ENCODE peak calls at places on chromosomes 11 and 22, in eight cellular contexts. W, O, G, C, P, D, U and H are unnamed samples.

GRCh38 chr11:111605681-111606080 is 3.4 kb downstream of the SIK2 start:
- DNase-seq in W (no peak), C (no peak), O (no peak), U (no peak), G (no peak), D (no peak), P (no peak), H (no peak)

GRCh38 chr11:57213282-57214086 is 23.6 kb downstream of the APLNR start:
- DNase-seq in D (no peak), U (no peak), C (no peak), P (peak; percentile 76), G (no peak), W (no peak), O (no peak), H (no peak)

GRCh38 chr11:69524291-69524882 is 42.9 kb downstream of the LINC01488 start:
- DNase-seq in W (peak; percentile 40), D (no peak), O (no peak), C (no peak), U (no peak), P (no peak), G (no peak), H (no peak)

GRCh38 chr11:15897211-15897960 is 459.0 kb downstream of the SOX6 start:
- DNase-seq in G (no peak), U (no peak), O (no peak), P (no peak), D (peak; percentile 7), W (peak; percentile 13), C (no peak), H (no peak)

GRCh38 chr11:1546077-1546535 is 26.0 kb downstream of the DUSP8 start:
- DNase-seq in P (peak; percentile 22), U (no peak), D (no peak), C (no peak), W (no peak), O (no peak), G (no peak), H (no peak)

GRCh38 chr11:78199015-78199652 is 10.4 kb downstream of the USP35 start:
- DNase-seq in O (no peak), U (no peak), P (no peak), G (no peak), C (no peak), D (no peak), W (no peak), H (no peak)

GRCh38 chr11:60169264-60169915 is 13.5 kb downstream of the MS4A6A start:
- DNase-seq in U (no peak), O (no peak), G (peak; percentile 45), D (no peak), P (peak; percentile 23), C (peak; percentile 64), W (peak; percentile 90), H (no peak)

GRCh38 chr11:114075891-114076441 is 16.5 kb downstream of the ZBTB16 start:
- DNase-seq in D (no peak), C (peak; percentile 71), P (peak; percentile 67), G (no peak), U (peak; percentile 33), W (peak; percentile 26), O (no peak), H (no peak)

GRCh38 chr11:95924414-95924760 is 480 bp upstream of the MTMR2 start:
- DNase-seq in C (no peak), W (no peak), U (no peak), O (no peak), P (no peak), D (no peak), G (peak; percentile 44), H (no peak)

GRCh38 chr11:102940714-102941588 is 14.6 kb downstream of the MMP13 start:
- DNase-seq in O (peak; percentile 36), P (no peak), U (peak; percentile 27), C (no peak), G (peak; percentile 84), W (peak; percentile 50), D (peak; percentile 29), H (peak; percentile 72)

GRCh38 chr22:42301072-42301741 is 30.8 kb upstream of the TCF20 start:
- DNase-seq in P (no peak), U (no peak), O (no peak), W (no peak), D (no peak), G (no peak), C (no peak), H (no peak)

GRCh38 chr11:66509131-66509561 is 1.3 kb upstream of the BBS1 start:
- DNase-seq in P (no peak), U (no peak), C (no peak), G (no peak), O (no peak), D (no peak), W (no peak), H (no peak)

GRCh38 chr11:72012897-72013721 is 14.4 kb downstream of the IL18BP start:
- DNase-seq in G (no peak), U (no peak), D (no peak), O (peak; percentile 52), C (peak; percentile 72), P (no peak), W (no peak), H (no peak)

GRCh38 chr11:46055371-46055770 is 65.9 kb downstream of the PHF21A start:
- DNase-seq in D (peak; percentile 24), G (no peak), C (no peak), P (no peak), O (no peak), U (no peak), W (no peak), H (no peak)

GRCh38 chr11:67304511-67305113 is 1.3 kb downstream of the SSH3 start:
- DNase-seq in U (no peak), C (no peak), O (no peak), W (no peak), P (no peak), D (no peak), G (no peak), H (no peak)

GRCh38 chr11:130673698-130674097 is 225.3 kb downstream of the ADAMTS15 start:
- DNase-seq in C (no peak), U (no peak), G (no peak), W (no peak), D (no peak), O (no peak), P (no peak), H (no peak)

GRCh38 chr11:78798567-78799170 is 224.0 kb upstream of the NARS2 start:
- DNase-seq in G (peak; percentile 62), C (peak; percentile 76), W (peak; percentile 81), D (no peak), U (no peak), P (peak; percentile 89), O (peak; percentile 66), H (peak; percentile 2)

GRCh38 chr11:16883179-16883578 is 131.0 kb downstream of the PLEKHA7 start:
- DNase-seq in W (peak; percentile 76), C (peak; percentile 27), O (no peak), U (no peak), G (no peak), D (no peak), P (no peak), H (no peak)

GRCh38 chr22:17368727-17369552 is at the start of gene CECR2:
- DNase-seq in C (peak; percentile 63), W (no peak), G (no peak), U (no peak), D (no peak), O (peak; percentile 12), P (peak; percentile 90), H (no peak)

GRCh38 chr22:47129902-47130301 is 367.5 kb downstream of the TBC1D22A start:
- DNase-seq in W (peak; percentile 86), P (peak; percentile 14), G (no peak), O (no peak), C (no peak), U (no peak), D (no peak), H (no peak)

GRCh38 chr11:70415176-70415575 is 16.8 kb downstream of the CTTN start:
- DNase-seq in G (no peak), O (peak; percentile 12), U (no peak), P (no peak), W (no peak), C (no peak), D (no peak), H (no peak)

GRCh38 chr22:33271390-33272161 is 213.4 kb upstream of the SYN3 start:
- DNase-seq in P (no peak), W (no peak), D (no peak), G (no peak), C (peak; percentile 62), O (peak; percentile 26), U (no peak), H (no peak)

GRCh38 chr11:20443596-20443995 is 56.1 kb downstream of the PRMT3 start:
- DNase-seq in P (no peak), D (no peak), C (no peak), G (no peak), O (no peak), W (no peak), U (no peak), H (peak; percentile 13)

GRCh38 chr11:45872513-45873356 is 12.7 kb upstream of the MAPK8IP1 start:
- DNase-seq in U (peak; percentile 27), D (peak; percentile 61), G (peak; percentile 74), P (peak; percentile 87), W (peak; percentile 60), C (no peak), O (no peak), H (no peak)

GRCh38 chr11:121265586-121265985 is 27.0 kb upstream of the SC5D start:
- DNase-seq in O (no peak), C (no peak), U (no peak), G (no peak), D (no peak), P (no peak), W (no peak), H (no peak)